ENCODE peak calls at places on chromosomes 11 and 22, in nine cellular contexts. D, E, R, U, S, Y, K, O and X are unnamed samples.

GRCh38 chr11:75721852-75722668 is 4.4 kb downstream of the MOGAT2 start:
- DNase-seq in D (no peak), E (no peak), R (no peak), U (no peak), S (no peak), Y (no peak), K (no peak), O (no peak), X (no peak)

GRCh38 chr22:19607198-19608113 is 83.2 kb upstream of the CLDN5 start:
- DNase-seq in D (no peak), E (peak; percentile 63), R (no peak), U (peak; percentile 33), S (peak; percentile 77), Y (no peak), K (no peak), O (peak; percentile 23), X (no peak)

GRCh38 chr11:126164781-126165180 is 46.7 kb downstream of the RPUSD4 start:
- DNase-seq in D (peak; percentile 0), E (no peak), R (no peak), U (no peak), S (no peak), Y (no peak), K (no peak), O (no peak), X (no peak)

GRCh38 chr22:27251563-27251962 is 550.0 kb downstream of the MN1 start:
- DNase-seq in D (no peak), E (no peak), R (no peak), U (no peak), S (no peak), Y (no peak), K (no peak), O (no peak), X (no peak)

GRCh38 chr11:15674756-15675155 is 560.0 kb downstream of the INSC start:
- DNase-seq in D (no peak), E (no peak), R (peak; percentile 2), U (no peak), S (no peak), Y (no peak), K (no peak), O (no peak), X (no peak)

GRCh38 chr11:42065199-42065598 is 605.7 kb upstream of the LRRC4C start:
- DNase-seq in D (no peak), E (no peak), R (no peak), U (no peak), S (no peak), Y (no peak), K (no peak), O (no peak), X (no peak)

GRCh38 chr11:9646324-9646723 is 17.6 kb upstream of the SWAP70 start:
- DNase-seq in D (no peak), E (no peak), R (no peak), U (no peak), S (no peak), Y (no peak), K (no peak), O (no peak), X (no peak)

GRCh38 chr11:77705195-77705876 is 67.7 kb upstream of the CLNS1A start:
- DNase-seq in D (no peak), E (no peak), R (no peak), U (no peak), S (no peak), Y (no peak), K (no peak), O (no peak), X (no peak)

GRCh38 chr11:11982975-11983374 is 25.5 kb downstream of the DKK3 start:
- DNase-seq in D (no peak), E (no peak), R (no peak), U (no peak), S (no peak), Y (no peak), K (no peak), O (no peak), X (no peak)

GRCh38 chr11:22491826-22492225 is 133.8 kb downstream of the FANCF start:
- DNase-seq in D (no peak), E (peak; percentile 16), R (no peak), U (no peak), S (no peak), Y (no peak), K (no peak), O (no peak), X (no peak)

GRCh38 chr22:37334461-37334858 is 52.2 kb downstream of the CYTH4 start:
- DNase-seq in D (no peak), E (no peak), R (peak; percentile 69), U (no peak), S (no peak), Y (no peak), K (no peak), O (no peak), X (no peak)

GRCh38 chr22:29308791-29309262 is 2.4 kb downstream of the GAS2L1 start:
- DNase-seq in D (no peak), E (no peak), R (no peak), U (no peak), S (no peak), Y (no peak), K (no peak), O (no peak), X (no peak)

GRCh38 chr22:49962751-49963646 is 2.4 kb downstream of the PIM3 start:
- DNase-seq in D (peak; percentile 35), E (peak; percentile 30), R (peak; percentile 43), U (peak; percentile 26), S (peak; percentile 74), Y (no peak), K (peak; percentile 2), O (peak; percentile 18), X (no peak)

GRCh38 chr11:77413850-77414249 is 60.0 kb downstream of the PAK1 start:
- DNase-seq in D (no peak), E (no peak), R (no peak), U (no peak), S (no peak), Y (no peak), K (no peak), O (no peak), X (no peak)

GRCh38 chr11:107011977-107012376 is 6.3 kb downstream of the GUCY1A2 start:
- DNase-seq in D (no peak), E (no peak), R (no peak), U (no peak), S (no peak), Y (no peak), K (no peak), O (no peak), X (no peak)

GRCh38 chr11:120052196-120052775 is 85.6 kb downstream of the TRIM29 start:
- DNase-seq in D (no peak), E (no peak), R (peak; percentile 17), U (no peak), S (no peak), Y (no peak), K (no peak), O (no peak), X (no peak)

GRCh38 chr11:121553367-121553766 is 100.6 kb upstream of the SORL1-AS1 start:
- DNase-seq in D (no peak), E (no peak), R (no peak), U (no peak), S (no peak), Y (no peak), K (no peak), O (no peak), X (no peak)

DNA sequence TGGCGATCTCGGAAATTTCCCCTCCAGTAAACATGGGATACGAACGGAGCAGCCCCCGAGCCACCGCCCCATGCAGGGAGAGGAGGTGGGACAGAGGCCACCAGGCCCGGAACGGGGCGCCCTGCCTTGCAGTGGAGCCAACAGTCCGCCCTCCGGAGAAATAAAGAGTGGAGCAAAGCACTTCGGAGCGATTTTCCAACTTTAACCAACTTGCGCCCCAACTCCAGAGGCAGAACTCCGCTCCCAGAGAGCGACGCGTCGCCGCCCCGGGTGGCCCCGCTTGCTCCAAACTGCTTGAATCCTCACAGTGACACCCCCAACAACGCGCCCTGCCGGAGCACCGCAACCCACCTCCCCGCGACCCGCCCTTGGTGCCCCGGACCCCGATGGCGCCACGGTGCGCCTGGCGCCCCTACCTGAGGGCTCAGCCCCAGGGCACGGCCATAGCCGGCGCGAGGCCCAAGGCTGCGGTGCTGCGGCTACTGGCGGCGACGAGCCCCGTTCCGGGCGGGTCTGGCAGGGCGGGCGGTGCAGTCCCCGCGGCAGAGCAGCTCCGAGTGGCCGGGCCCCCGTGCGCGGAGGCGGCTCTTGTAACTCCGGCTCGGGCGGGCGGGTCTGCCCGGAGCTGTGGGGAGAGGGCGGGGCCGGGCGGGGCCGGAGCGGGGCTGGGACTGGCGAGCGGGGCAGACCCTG is at the start of gene AHNAK:
- DNase-seq in D (peak; percentile 91), E (peak; percentile 84), R (peak; percentile 90), U (peak; percentile 90), S (peak; percentile 93), Y (peak; percentile 87), K (peak; percentile 49), O (peak; percentile 86), X (no peak)
- H3K4me1 ChIP-seq in D (peaks cover 98% of the 10 kb centered on the region), E (peaks cover 98% of the 10 kb centered on the region), R (peaks cover 20% of the 10 kb centered on the region), U (peaks cover 38% of the 10 kb centered on the region), S (peaks cover 69% of the 10 kb centered on the region), Y (no peaks in the 10 kb centered on the region), K (peaks cover 55% of the 10 kb centered on the region), O (peaks cover 60% of the 10 kb centered on the region), X (peaks cover 41% of the 10 kb centered on the region)

GRCh38 chr22:47032956-47033647 is 270.7 kb downstream of the TBC1D22A start:
- DNase-seq in D (peak; percentile 1), E (peak; percentile 65), R (no peak), U (no peak), S (peak; percentile 62), Y (no peak), K (no peak), O (no peak), X (no peak)
- H3K4me1 ChIP-seq in D (peaks cover 4% of the 10 kb centered on the region), E (peaks cover 28% of the 10 kb centered on the region), R (peaks cover 12% of the 10 kb centered on the region), U (no peaks in the 10 kb centered on the region), S (peaks cover 11% of the 10 kb centered on the region), Y (no peaks in the 10 kb centered on the region), K (no peaks in the 10 kb centered on the region), O (no peaks in the 10 kb centered on the region), X (no peaks in the 10 kb centered on the region)

GRCh38 chr11:36453678-36454077 is 56.4 kb downstream of the TRAF6 start:
- DNase-seq in D (no peak), E (no peak), R (no peak), U (no peak), S (no peak), Y (no peak), K (no peak), O (no peak), X (no peak)
- H3K4me1 ChIP-seq in D (peaks cover 57% of the 10 kb centered on the region), E (peaks cover 12% of the 10 kb centered on the region), R (peaks cover 18% of the 10 kb centered on the region), U (peaks cover 7% of the 10 kb centered on the region), S (peaks cover 45% of the 10 kb centered on the region), Y (no peaks in the 10 kb centered on the region), K (peaks cover 43% of the 10 kb centered on the region), O (peaks cover 17% of the 10 kb centered on the region), X (peaks cover 33% of the 10 kb centered on the region)

DNA sequence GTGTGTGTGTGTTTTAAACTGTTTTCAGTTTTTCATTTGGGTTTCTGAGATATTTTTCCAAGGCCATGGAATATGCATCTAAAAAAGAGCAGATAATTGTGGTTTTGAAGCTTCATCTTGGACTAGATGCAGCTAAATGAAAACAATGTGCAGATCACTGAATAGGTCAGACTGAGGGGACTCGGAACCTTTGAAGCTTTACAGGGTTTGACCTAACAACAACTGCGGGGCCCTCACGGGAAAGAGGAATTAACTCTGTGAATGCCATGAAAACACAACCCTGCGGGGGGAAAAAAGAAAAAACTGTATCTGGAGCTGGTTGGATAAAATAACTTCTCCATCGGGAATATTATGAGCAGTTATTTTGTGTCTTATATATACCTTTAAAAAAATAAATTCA is 76.6 kb downstream of the YAP1 start:
- DNase-seq in D (no peak), E (no peak), R (no peak), U (no peak), S (no peak), Y (no peak), K (no peak), O (no peak), X (no peak)
- H3K4me1 ChIP-seq in D (peaks cover 42% of the 10 kb centered on the region), E (peaks cover 18% of the 10 kb centered on the region), R (peaks cover 19% of the 10 kb centered on the region), U (peaks cover 8% of the 10 kb centered on the region), S (peaks cover 20% of the 10 kb centered on the region), Y (no peaks in the 10 kb centered on the region), K (no peaks in the 10 kb centered on the region), O (peaks cover 5% of the 10 kb centered on the region), X (peaks cover 28% of the 10 kb centered on the region)